ENCODE peak calls at places on chromosome 3, in ten cellular contexts. L is sciatic nerve; Z is AG04450; M is activated B cell treated with CpG ODN at 0.5 μM for 24 hours; S is stimulated activated CD8-positive, alpha-beta memory T cell treated with anti-CD3 and anti-CD28 coated beads, Interleukin-2, amount 100 ng/mL, for 48 hours; T is frontal cortex; G is LHCN-M2; Q is astrocyte of the spinal cord; B is GM12865; O is iris pigment epithelial cell. A is an unnamed sample.

GRCh38 chr3:188510366-188510765 is 356.4 kb downstream of the LPP start:
- DNase-seq in S (no peak), T (no peak), O (peak; percentile 93), Q (peak; percentile 87), Z (peak; percentile 79), M (no peak), L (no peak), G (peak; percentile 70), B (no peak), A (peak; percentile 76)

GRCh38 chr3:136068708-136069107 is 103.2 kb downstream of the PPP2R3A start:
- DNase-seq in G (peak; percentile 68), L (no peak), O (peak; percentile 23), B (no peak), Q (peak; percentile 29), T (no peak), Z (peak; percentile 46), S (no peak), M (no peak), A (no peak)

GRCh38 chr3:161598639-161599038 is 102.0 kb downstream of the OTOL1 start:
- DNase-seq in T (no peak), L (no peak), Q (no peak), Z (no peak), O (no peak), B (no peak), G (no peak), S (no peak), M (no peak), A (no peak)

GRCh38 chr3:30302027-30302426 is 304.4 kb upstream of the TGFBR2 start:
- DNase-seq in Z (peak; percentile 55), B (peak; percentile 3), S (no peak), Q (no peak), G (no peak), M (no peak), T (no peak), O (peak; percentile 54), L (no peak), A (no peak)

GRCh38 chr3:30084971-30085403 is 521.4 kb upstream of the TGFBR2 start:
- DNase-seq in B (no peak), G (no peak), L (no peak), Z (no peak), S (no peak), Q (peak; percentile 2), M (no peak), O (no peak), T (no peak), A (no peak)

GRCh38 chr3:78751266-78751665 is 1016.5 kb downstream of the ROBO1 start:
- DNase-seq in Q (no peak), L (no peak), G (no peak), B (no peak), S (no peak), M (no peak), Z (no peak), O (peak; percentile 29), T (no peak), A (no peak)

GRCh38 chr3:7536510-7536909 is 675.6 kb downstream of the GRM7 start:
- DNase-seq in T (no peak), O (no peak), S (no peak), Q (no peak), Z (no peak), L (no peak), B (no peak), M (no peak), G (no peak), A (no peak)

GRCh38 chr3:188975612-188976314 is 196.0 kb upstream of the TPRG1 start:
- DNase-seq in L (no peak), M (no peak), Q (peak; percentile 47), O (no peak), B (no peak), S (no peak), T (no peak), G (peak; percentile 11), Z (no peak), A (no peak)

GRCh38 chr3:73432021-73432722 is 192.6 kb downstream of the PDZRN3 start:
- DNase-seq in Z (no peak), O (peak; percentile 50), B (peak; percentile 66), Q (peak; percentile 48), T (no peak), S (no peak), G (peak; percentile 40), L (no peak), M (no peak), A (peak; percentile 22)

GRCh38 chr3:197598404-197598980 is 42.7 kb upstream of the BDH1 start:
- DNase-seq in T (no peak), Z (no peak), G (peak; percentile 14), M (no peak), Q (no peak), S (no peak), B (no peak), L (no peak), O (no peak), A (no peak)

GRCh38 chr3:101862453-101863165 is 13.3 kb downstream of the NFKBIZ start:
- DNase-seq in S (no peak), O (no peak), B (no peak), L (no peak), G (peak; percentile 17), Q (no peak), T (no peak), M (no peak), Z (no peak), A (no peak)

GRCh38 chr3:10289077-10289476 is 3.7 kb downstream of the GHRL start:
- DNase-seq in S (no peak), Z (no peak), B (no peak), M (no peak), Q (no peak), G (no peak), L (no peak), T (no peak), O (no peak), A (no peak)

GRCh38 chr3:154111365-154111764 is 9.8 kb upstream of the ARHGEF26 start:
- DNase-seq in O (no peak), Z (no peak), T (no peak), L (no peak), G (no peak), S (no peak), M (no peak), B (no peak), Q (no peak), A (no peak)

GRCh38 chr3:125072310-125072709 is 16.5 kb upstream of the HEG1 start:
- DNase-seq in B (no peak), M (no peak), T (no peak), Z (no peak), G (peak; percentile 79), O (peak; percentile 66), Q (peak; percentile 43), L (no peak), S (no peak), A (no peak)

GRCh38 chr3:71532639-71533395 is 50.7 kb downstream of the FOXP1 start:
- DNase-seq in O (peak; percentile 88), B (no peak), S (no peak), G (no peak), Z (no peak), T (no peak), L (no peak), M (no peak), Q (peak; percentile 64), A (no peak)

GRCh38 chr3:142597898-142598297 is 1.7 kb downstream of the PLS1 start:
- DNase-seq in T (no peak), O (no peak), Q (no peak), M (no peak), L (no peak), G (no peak), B (no peak), Z (no peak), S (no peak), A (no peak)

GRCh38 chr3:141371882-141372281 is 3.6 kb downstream of the ZBTB38 start:
- DNase-seq in M (no peak), T (no peak), Z (no peak), L (no peak), S (no peak), O (no peak), Q (no peak), B (peak; percentile 78), G (no peak), A (no peak)

GRCh38 chr3:129994883-129995559 is 20.5 kb downstream of the TRH start:
- DNase-seq in B (no peak), G (no peak), Q (no peak), O (no peak), T (no peak), Z (no peak), S (no peak), M (no peak), L (no peak), A (no peak)

GRCh38 chr3:127899200-127899599 is 15.8 kb upstream of the KBTBD12 start:
- DNase-seq in M (no peak), B (no peak), L (no peak), Q (no peak), Z (no peak), S (no peak), T (no peak), G (no peak), O (no peak), A (no peak)

GRCh38 chr3:15819576-15819975 is 21.8 kb upstream of the ANKRD28 start:
- DNase-seq in O (no peak), S (no peak), M (no peak), G (no peak), T (no peak), Q (no peak), L (no peak), B (no peak), Z (no peak), A (no peak)